ENCODE peak calls at places on chromosomes 1 and 21, in nine cellular contexts. One of them, this sample, is unnamed.
A peak's percentile ranks its signal among the peaks of the same experiment; 100 is the strongest.

GRCh38 chr1:9615316-9616063 is 26.8 kb downstream of the TMEM201 start:
- DNase-seq in HFF-Myc: peak; percentile 24
- DNase-seq in neural progenitor cell: peak; percentile 70
- DNase-seq in spleen: peak; percentile 89
- DNase-seq in IMR-90: peak; percentile 43
- DNase-seq in pancreas: peak; percentile 73
- DNase-seq in adrenal gland: peak; percentile 56
- DNase-seq in A673: peak; percentile 48
- DNase-seq in uterus: peak; percentile 33
- DNase-seq in this sample: peak; percentile 46

GRCh38 chr1:42529724-42530161 is 66.7 kb downstream of the CCDC30 start:
- DNase-seq in HFF-Myc: no peak
- DNase-seq in neural progenitor cell: no peak
- DNase-seq in spleen: no peak
- DNase-seq in IMR-90: peak; percentile 72
- DNase-seq in pancreas: no peak
- DNase-seq in adrenal gland: peak; percentile 24
- DNase-seq in A673: no peak
- DNase-seq in uterus: no peak
- DNase-seq in this sample: peak; percentile 98

GRCh38 chr1:145906954-145907755 is 2.7 kb downstream of the ITGA10 start:
- DNase-seq in HFF-Myc: no peak
- DNase-seq in neural progenitor cell: no peak
- DNase-seq in spleen: no peak
- DNase-seq in IMR-90: peak; percentile 30
- DNase-seq in pancreas: no peak
- DNase-seq in adrenal gland: no peak
- DNase-seq in A673: no peak
- DNase-seq in uterus: no peak
- DNase-seq in this sample: no peak

GRCh38 chr1:14238472-14239059 is 359.9 kb upstream of the KAZN start:
- DNase-seq in HFF-Myc: no peak
- DNase-seq in neural progenitor cell: no peak
- DNase-seq in spleen: no peak
- DNase-seq in IMR-90: no peak
- DNase-seq in pancreas: no peak
- DNase-seq in adrenal gland: peak; percentile 30
- DNase-seq in A673: no peak
- DNase-seq in uterus: peak; percentile 78
- DNase-seq in this sample: no peak

GRCh38 chr1:79849388-79849787 is 842.9 kb upstream of the ADGRL4 start:
- DNase-seq in HFF-Myc: no peak
- DNase-seq in neural progenitor cell: no peak
- DNase-seq in spleen: no peak
- DNase-seq in IMR-90: no peak
- DNase-seq in pancreas: no peak
- DNase-seq in adrenal gland: no peak
- DNase-seq in A673: no peak
- DNase-seq in uterus: no peak
- DNase-seq in this sample: no peak

GRCh38 chr1:226939439-226940028 is 560 bp upstream of the COQ8A start:
- DNase-seq in HFF-Myc: no peak
- DNase-seq in neural progenitor cell: peak; percentile 74
- DNase-seq in spleen: peak; percentile 96
- DNase-seq in IMR-90: no peak
- DNase-seq in pancreas: peak; percentile 89
- DNase-seq in adrenal gland: peak; percentile 67
- DNase-seq in A673: peak; percentile 69
- DNase-seq in uterus: peak; percentile 68
- DNase-seq in this sample: no peak

GRCh38 chr1:89843279-89844121 is 22.7 kb downstream of the LRRC8D start:
- DNase-seq in HFF-Myc: no peak
- DNase-seq in neural progenitor cell: peak; percentile 83
- DNase-seq in spleen: peak; percentile 96
- DNase-seq in IMR-90: peak; percentile 66
- DNase-seq in pancreas: peak; percentile 88
- DNase-seq in adrenal gland: peak; percentile 72
- DNase-seq in A673: peak; percentile 82
- DNase-seq in uterus: peak; percentile 55
- DNase-seq in this sample: peak; percentile 35

GRCh38 chr21:41755258-41755933 is 11.5 kb downstream of the RIPK4 start:
- DNase-seq in HFF-Myc: no peak
- DNase-seq in neural progenitor cell: no peak
- DNase-seq in spleen: no peak
- DNase-seq in IMR-90: no peak
- DNase-seq in pancreas: no peak
- DNase-seq in adrenal gland: no peak
- DNase-seq in A673: no peak
- DNase-seq in uterus: no peak
- DNase-seq in this sample: no peak

GRCh38 chr1:205921559-205921887 is 21.7 kb downstream of the SLC26A9 start:
- DNase-seq in HFF-Myc: no peak
- DNase-seq in neural progenitor cell: no peak
- DNase-seq in spleen: peak; percentile 49
- DNase-seq in IMR-90: no peak
- DNase-seq in pancreas: no peak
- DNase-seq in adrenal gland: no peak
- DNase-seq in A673: no peak
- DNase-seq in uterus: no peak
- DNase-seq in this sample: no peak

GRCh38 chr1:72177711-72178110 is 104.6 kb downstream of the NEGR1 start:
- DNase-seq in HFF-Myc: no peak
- DNase-seq in neural progenitor cell: no peak
- DNase-seq in spleen: no peak
- DNase-seq in IMR-90: peak; percentile 66
- DNase-seq in pancreas: no peak
- DNase-seq in adrenal gland: no peak
- DNase-seq in A673: no peak
- DNase-seq in uterus: no peak
- DNase-seq in this sample: peak; percentile 15

GRCh38 chr1:22625262-22625925 is 11.0 kb upstream of the C1QA start:
- DNase-seq in HFF-Myc: no peak
- DNase-seq in neural progenitor cell: peak; percentile 76
- DNase-seq in spleen: no peak
- DNase-seq in IMR-90: no peak
- DNase-seq in pancreas: no peak
- DNase-seq in adrenal gland: no peak
- DNase-seq in A673: no peak
- DNase-seq in uterus: no peak
- DNase-seq in this sample: no peak

GRCh38 chr21:44872568-44873355 is 728 bp downstream of the PTTG1IP start:
- DNase-seq in HFF-Myc: no peak
- DNase-seq in neural progenitor cell: peak; percentile 79
- DNase-seq in spleen: peak; percentile 88
- DNase-seq in IMR-90: peak; percentile 46
- DNase-seq in pancreas: peak; percentile 84
- DNase-seq in adrenal gland: peak; percentile 59
- DNase-seq in A673: no peak
- DNase-seq in uterus: peak; percentile 41
- DNase-seq in this sample: no peak

GRCh38 chr1:89635825-89636815 is 3.2 kb downstream of the LRRC8C start:
- DNase-seq in HFF-Myc: no peak
- DNase-seq in neural progenitor cell: no peak
- DNase-seq in spleen: no peak
- DNase-seq in IMR-90: peak; percentile 90
- DNase-seq in pancreas: no peak
- DNase-seq in adrenal gland: no peak
- DNase-seq in A673: peak; percentile 39
- DNase-seq in uterus: no peak
- DNase-seq in this sample: peak; percentile 95

GRCh38 chr1:19636065-19636464 is 8.0 kb upstream of the NBL1 start:
- DNase-seq in HFF-Myc: no peak
- DNase-seq in neural progenitor cell: no peak
- DNase-seq in spleen: no peak
- DNase-seq in IMR-90: no peak
- DNase-seq in pancreas: no peak
- DNase-seq in adrenal gland: no peak
- DNase-seq in A673: no peak
- DNase-seq in uterus: no peak
- DNase-seq in this sample: no peak

DNA sequence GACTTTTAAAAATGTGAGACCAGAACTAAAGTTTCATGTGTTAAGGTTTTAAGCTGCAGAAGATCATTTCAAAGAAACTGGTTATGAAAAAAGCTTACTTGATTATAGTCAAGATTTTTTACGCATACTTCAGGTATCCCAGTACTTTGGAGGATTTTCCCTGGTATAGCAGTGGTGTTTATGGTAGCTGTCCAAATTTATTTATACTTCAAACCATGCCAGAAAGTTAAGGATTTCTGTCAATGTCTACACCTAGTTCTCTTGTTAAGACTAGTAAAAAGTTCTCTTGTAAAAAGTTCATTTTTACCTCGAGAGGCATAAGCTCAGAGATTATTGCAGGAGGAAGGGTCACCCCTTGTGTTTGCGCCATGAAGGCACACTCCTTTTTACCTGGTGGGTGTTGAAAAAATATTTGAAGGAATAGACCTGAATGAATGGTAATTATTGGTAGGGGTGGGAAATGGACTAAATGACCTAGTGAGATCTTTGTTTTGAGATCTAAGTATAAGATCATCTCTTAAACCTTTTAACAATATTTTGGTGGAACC is 2.8 kb downstream of the DYRK1A start:
- DNase-seq in HFF-Myc: no peak
- DNase-seq in neural progenitor cell: no peak
- DNase-seq in spleen: no peak
- DNase-seq in IMR-90: no peak
- DNase-seq in pancreas: no peak
- DNase-seq in adrenal gland: no peak
- DNase-seq in A673: no peak
- DNase-seq in uterus: no peak
- DNase-seq in this sample: no peak
- H3K4me3 ChIP-seq in HFF-Myc: peak overlapping the region; percentile 70
- H3K4me3 ChIP-seq in neural progenitor cell: peak overlapping the region; percentile 78
- H3K4me3 ChIP-seq in spleen: no peak overlapping the region
- H3K4me3 ChIP-seq in IMR-90: peak overlapping the region; percentile 6
- H3K4me3 ChIP-seq in pancreas: no peak overlapping the region
- H3K4me3 ChIP-seq in adrenal gland: no peak overlapping the region
- H3K4me3 ChIP-seq in A673: peak overlapping the region; percentile 65
- H3K4me3 ChIP-seq in uterus: peak overlapping the region; percentile 96
- H3K4me3 ChIP-seq in this sample: peak overlapping the region; percentile 89

GRCh38 chr1:235671992-235672391 is 22.4 kb upstream of the GNG4 start:
- DNase-seq in HFF-Myc: no peak
- DNase-seq in neural progenitor cell: no peak
- DNase-seq in spleen: no peak
- DNase-seq in IMR-90: peak; percentile 5
- DNase-seq in pancreas: no peak
- DNase-seq in adrenal gland: no peak
- DNase-seq in A673: no peak
- DNase-seq in uterus: no peak
- DNase-seq in this sample: no peak
- TF ChIP-seq CTCF in HFF-Myc: no peak
- TF ChIP-seq CTCF in neural progenitor cell: no peak
- TF ChIP-seq CTCF in spleen: no peak
- TF ChIP-seq CTCF in IMR-90: no peak
- TF ChIP-seq CTCF in pancreas: no peak
- TF ChIP-seq CTCF in adrenal gland: no peak
- TF ChIP-seq CTCF in A673: no peak
- TF ChIP-seq CTCF in uterus: no peak
- TF ChIP-seq CTCF in this sample: no peak

DNA sequence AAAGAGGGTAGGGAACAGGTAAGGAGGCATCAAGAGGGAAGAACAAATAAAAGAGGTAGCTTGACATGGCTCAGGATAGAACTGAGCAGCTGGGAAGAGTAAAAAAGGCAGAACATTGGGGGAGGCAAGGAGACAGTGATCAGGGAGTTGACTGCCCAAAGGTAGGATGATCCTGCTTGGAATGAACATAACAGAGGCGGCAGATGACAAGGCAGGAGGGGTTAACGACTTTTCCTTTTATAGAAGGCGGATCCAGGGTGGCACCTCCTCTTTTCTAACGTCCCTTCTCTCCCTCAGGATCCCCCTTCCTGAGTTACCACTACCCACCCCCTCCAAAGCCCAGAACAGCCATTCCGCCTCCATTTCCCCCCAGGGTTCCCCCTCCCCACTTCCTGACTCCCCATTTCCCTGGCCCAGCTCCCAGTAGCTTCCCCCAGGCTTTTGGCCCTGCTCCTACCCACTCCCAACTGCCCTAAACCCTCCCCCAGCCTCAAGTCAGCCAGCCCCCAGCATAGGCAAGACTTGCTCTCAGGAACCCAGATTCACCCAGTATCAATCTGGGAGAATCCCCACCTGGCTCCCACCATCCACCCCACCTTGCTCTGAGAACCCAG is 759 bp upstream of the ADAMTS4 start:
- DNase-seq in HFF-Myc: no peak
- DNase-seq in neural progenitor cell: no peak
- DNase-seq in spleen: peak; percentile 53
- DNase-seq in IMR-90: no peak
- DNase-seq in pancreas: no peak
- DNase-seq in adrenal gland: no peak
- DNase-seq in A673: peak; percentile 76
- DNase-seq in uterus: no peak
- DNase-seq in this sample: no peak
- H3K4me3 ChIP-seq in HFF-Myc: no peak overlapping the region
- H3K4me3 ChIP-seq in neural progenitor cell: peak overlapping the region; percentile 40
- H3K4me3 ChIP-seq in spleen: no peak overlapping the region
- H3K4me3 ChIP-seq in IMR-90: no peak overlapping the region
- H3K4me3 ChIP-seq in pancreas: no peak overlapping the region
- H3K4me3 ChIP-seq in adrenal gland: no peak overlapping the region
- H3K4me3 ChIP-seq in A673: peak overlapping the region; percentile 57
- H3K4me3 ChIP-seq in uterus: no peak overlapping the region
- H3K4me3 ChIP-seq in this sample: no peak overlapping the region

GRCh38 chr1:194825382-194825781 is 1639.0 kb upstream of the B3GALT2 start:
- DNase-seq in HFF-Myc: no peak
- DNase-seq in neural progenitor cell: no peak
- DNase-seq in spleen: no peak
- DNase-seq in IMR-90: no peak
- DNase-seq in pancreas: no peak
- DNase-seq in adrenal gland: no peak
- DNase-seq in A673: no peak
- DNase-seq in uterus: no peak
- DNase-seq in this sample: no peak
- TF ChIP-seq CTCF in HFF-Myc: no peak
- TF ChIP-seq CTCF in neural progenitor cell: peak; percentile 18
- TF ChIP-seq CTCF in spleen: no peak
- TF ChIP-seq CTCF in IMR-90: no peak
- TF ChIP-seq CTCF in pancreas: no peak
- TF ChIP-seq CTCF in adrenal gland: no peak
- TF ChIP-seq CTCF in A673: no peak
- TF ChIP-seq CTCF in uterus: no peak
- TF ChIP-seq CTCF in this sample: no peak

DNA sequence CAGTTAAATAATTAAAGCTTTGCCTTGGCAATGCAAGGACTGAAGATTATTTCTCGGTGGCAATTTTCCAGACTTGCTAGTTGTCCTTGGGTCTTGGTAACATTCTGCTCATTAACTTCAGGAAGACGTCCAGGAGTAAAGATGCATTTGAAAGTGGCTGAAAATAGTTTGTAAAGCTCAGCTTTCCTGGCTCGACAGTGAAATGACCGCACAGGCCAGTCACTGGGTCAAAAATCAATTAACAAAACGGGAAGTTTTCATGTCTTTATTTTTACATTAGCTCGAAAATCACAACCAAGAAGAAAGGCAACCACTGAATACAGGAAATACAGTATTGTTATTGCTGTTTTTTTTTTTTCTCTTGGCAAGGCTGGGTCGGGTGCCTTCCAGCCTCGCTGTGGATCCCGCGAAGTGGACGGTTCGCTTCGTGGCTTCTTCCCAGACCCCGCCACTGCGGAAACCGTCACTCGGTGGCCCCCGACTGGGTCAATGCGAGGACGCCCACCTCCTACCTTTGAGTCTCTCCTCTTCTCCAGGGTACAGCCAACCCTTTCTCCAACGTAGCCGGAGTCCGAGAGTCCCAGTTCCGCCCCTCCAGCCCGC is 479 bp upstream of the SNX7 start:
- DNase-seq in HFF-Myc: no peak
- DNase-seq in neural progenitor cell: no peak
- DNase-seq in spleen: no peak
- DNase-seq in IMR-90: peak; percentile 2
- DNase-seq in pancreas: no peak
- DNase-seq in adrenal gland: no peak
- DNase-seq in A673: no peak
- DNase-seq in uterus: no peak
- DNase-seq in this sample: peak; percentile 7
- H3K4me3 ChIP-seq in HFF-Myc: peak overlapping the region; percentile 68
- H3K4me3 ChIP-seq in neural progenitor cell: peak overlapping the region; percentile 64
- H3K4me3 ChIP-seq in spleen: peak overlapping the region; percentile 49
- H3K4me3 ChIP-seq in IMR-90: peak overlapping the region; percentile 97
- H3K4me3 ChIP-seq in pancreas: peak overlapping the region; percentile 50
- H3K4me3 ChIP-seq in adrenal gland: no peak overlapping the region
- H3K4me3 ChIP-seq in A673: peak overlapping the region; percentile 54
- H3K4me3 ChIP-seq in uterus: peak overlapping the region; percentile 40
- H3K4me3 ChIP-seq in this sample: peak overlapping the region; percentile 74